ENCODE peak calls at places on chromosomes 5 and 9, in five cellular contexts. One of them, this sample, is unnamed.
A peak's percentile ranks its signal among the peaks of the same experiment; 100 is the strongest.

GRCh38 chr9:136090768-136091581 is 4.1 kb downstream of the NACC2 start:
- DNase-seq in NCI-H460: no peak
- DNase-seq in activated CD8-positive, alpha-beta T cell treated with anti-CD3 and anti-CD28 coated beads, Interleukin-2, amount 10 ng/mL, durations not matched to agents 7 days and 5 days: no peak
- DNase-seq in RPMI8226: peak; percentile 2
- DNase-seq in iris pigment epithelial cell: no peak
- DNase-seq in this sample: no peak

GRCh38 chr9:93677641-93678136 is 101.3 kb downstream of the PHF2 start:
- DNase-seq in NCI-H460: no peak
- DNase-seq in activated CD8-positive, alpha-beta T cell treated with anti-CD3 and anti-CD28 coated beads, Interleukin-2, amount 10 ng/mL, durations not matched to agents 7 days and 5 days: peak; percentile 9
- DNase-seq in RPMI8226: no peak
- DNase-seq in iris pigment epithelial cell: no peak
- DNase-seq in this sample: no peak

GRCh38 chr5:58628626-58629025 is 45.8 kb downstream of the RAB3C start:
- DNase-seq in NCI-H460: no peak
- DNase-seq in activated CD8-positive, alpha-beta T cell treated with anti-CD3 and anti-CD28 coated beads, Interleukin-2, amount 10 ng/mL, durations not matched to agents 7 days and 5 days: no peak
- DNase-seq in RPMI8226: no peak
- DNase-seq in iris pigment epithelial cell: no peak
- DNase-seq in this sample: no peak

GRCh38 chr5:170749911-170750431 is 33.6 kb upstream of the GABRP start:
- DNase-seq in NCI-H460: no peak
- DNase-seq in activated CD8-positive, alpha-beta T cell treated with anti-CD3 and anti-CD28 coated beads, Interleukin-2, amount 10 ng/mL, durations not matched to agents 7 days and 5 days: no peak
- DNase-seq in RPMI8226: no peak
- DNase-seq in iris pigment epithelial cell: no peak
- DNase-seq in this sample: no peak

GRCh38 chr5:172005708-172006377 is 595 bp downstream of the FBXW11 start:
- DNase-seq in NCI-H460: no peak
- DNase-seq in activated CD8-positive, alpha-beta T cell treated with anti-CD3 and anti-CD28 coated beads, Interleukin-2, amount 10 ng/mL, durations not matched to agents 7 days and 5 days: peak; percentile 32
- DNase-seq in RPMI8226: peak; percentile 22
- DNase-seq in iris pigment epithelial cell: no peak
- DNase-seq in this sample: no peak

GRCh38 chr9:116234091-116234490 is 80.5 kb downstream of the PAPPA start:
- DNase-seq in NCI-H460: peak; percentile 95
- DNase-seq in activated CD8-positive, alpha-beta T cell treated with anti-CD3 and anti-CD28 coated beads, Interleukin-2, amount 10 ng/mL, durations not matched to agents 7 days and 5 days: no peak
- DNase-seq in RPMI8226: no peak
- DNase-seq in iris pigment epithelial cell: peak; percentile 93
- DNase-seq in this sample: no peak

GRCh38 chr9:134301387-134302129 is 24.7 kb upstream of the RXRA start:
- DNase-seq in NCI-H460: no peak
- DNase-seq in activated CD8-positive, alpha-beta T cell treated with anti-CD3 and anti-CD28 coated beads, Interleukin-2, amount 10 ng/mL, durations not matched to agents 7 days and 5 days: peak; percentile 80
- DNase-seq in RPMI8226: peak; percentile 60
- DNase-seq in iris pigment epithelial cell: no peak
- DNase-seq in this sample: no peak

GRCh38 chr9:35952526-35953191 is 5.3 kb downstream of the OR2S2 start:
- DNase-seq in NCI-H460: no peak
- DNase-seq in activated CD8-positive, alpha-beta T cell treated with anti-CD3 and anti-CD28 coated beads, Interleukin-2, amount 10 ng/mL, durations not matched to agents 7 days and 5 days: no peak
- DNase-seq in RPMI8226: no peak
- DNase-seq in iris pigment epithelial cell: no peak
- DNase-seq in this sample: no peak

GRCh38 chr9:97786341-97786740 is 66.7 kb upstream of the FOXE1 start:
- DNase-seq in NCI-H460: no peak
- DNase-seq in activated CD8-positive, alpha-beta T cell treated with anti-CD3 and anti-CD28 coated beads, Interleukin-2, amount 10 ng/mL, durations not matched to agents 7 days and 5 days: no peak
- DNase-seq in RPMI8226: no peak
- DNase-seq in iris pigment epithelial cell: peak; percentile 37
- DNase-seq in this sample: no peak

GRCh38 chr9:95266649-95267048 is 50.9 kb downstream of the FANCC start:
- DNase-seq in NCI-H460: no peak
- DNase-seq in activated CD8-positive, alpha-beta T cell treated with anti-CD3 and anti-CD28 coated beads, Interleukin-2, amount 10 ng/mL, durations not matched to agents 7 days and 5 days: no peak
- DNase-seq in RPMI8226: no peak
- DNase-seq in iris pigment epithelial cell: no peak
- DNase-seq in this sample: no peak

GRCh38 chr5:124870070-124870469 is 123.6 kb upstream of the ZNF608 start:
- DNase-seq in NCI-H460: no peak
- DNase-seq in activated CD8-positive, alpha-beta T cell treated with anti-CD3 and anti-CD28 coated beads, Interleukin-2, amount 10 ng/mL, durations not matched to agents 7 days and 5 days: no peak
- DNase-seq in RPMI8226: no peak
- DNase-seq in iris pigment epithelial cell: no peak
- DNase-seq in this sample: no peak

GRCh38 chr5:157855404-157855994 is 3.4 kb downstream of the CLINT1 start:
- DNase-seq in NCI-H460: peak; percentile 62
- DNase-seq in activated CD8-positive, alpha-beta T cell treated with anti-CD3 and anti-CD28 coated beads, Interleukin-2, amount 10 ng/mL, durations not matched to agents 7 days and 5 days: peak; percentile 29
- DNase-seq in RPMI8226: peak; percentile 54
- DNase-seq in iris pigment epithelial cell: peak; percentile 72
- DNase-seq in this sample: peak; percentile 42

GRCh38 chr5:69024241-69024651 is 69.6 kb upstream of the SLC30A5 start:
- DNase-seq in NCI-H460: peak; percentile 30
- DNase-seq in activated CD8-positive, alpha-beta T cell treated with anti-CD3 and anti-CD28 coated beads, Interleukin-2, amount 10 ng/mL, durations not matched to agents 7 days and 5 days: peak; percentile 51
- DNase-seq in RPMI8226: peak; percentile 58
- DNase-seq in iris pigment epithelial cell: peak; percentile 53
- DNase-seq in this sample: no peak

GRCh38 chr9:111178361-111179043 is 140.2 kb upstream of the LPAR1 start:
- DNase-seq in NCI-H460: no peak
- DNase-seq in activated CD8-positive, alpha-beta T cell treated with anti-CD3 and anti-CD28 coated beads, Interleukin-2, amount 10 ng/mL, durations not matched to agents 7 days and 5 days: no peak
- DNase-seq in RPMI8226: no peak
- DNase-seq in iris pigment epithelial cell: peak; percentile 69
- DNase-seq in this sample: no peak

GRCh38 chr9:85610074-85610855 is 131.5 kb downstream of the AGTPBP1 start:
- DNase-seq in NCI-H460: peak; percentile 65
- DNase-seq in activated CD8-positive, alpha-beta T cell treated with anti-CD3 and anti-CD28 coated beads, Interleukin-2, amount 10 ng/mL, durations not matched to agents 7 days and 5 days: peak; percentile 70
- DNase-seq in RPMI8226: peak; percentile 60
- DNase-seq in iris pigment epithelial cell: peak; percentile 76
- DNase-seq in this sample: peak; percentile 38

GRCh38 chr9:69671291-69671903 is 774 bp downstream of the APBA1 start:
- DNase-seq in NCI-H460: no peak
- DNase-seq in activated CD8-positive, alpha-beta T cell treated with anti-CD3 and anti-CD28 coated beads, Interleukin-2, amount 10 ng/mL, durations not matched to agents 7 days and 5 days: no peak
- DNase-seq in RPMI8226: peak; percentile 10
- DNase-seq in iris pigment epithelial cell: no peak
- DNase-seq in this sample: no peak

GRCh38 chr5:174970502-174970901 is 246.1 kb downstream of the MSX2 start:
- DNase-seq in NCI-H460: no peak
- DNase-seq in activated CD8-positive, alpha-beta T cell treated with anti-CD3 and anti-CD28 coated beads, Interleukin-2, amount 10 ng/mL, durations not matched to agents 7 days and 5 days: no peak
- DNase-seq in RPMI8226: no peak
- DNase-seq in iris pigment epithelial cell: no peak
- DNase-seq in this sample: no peak

GRCh38 chr9:112443200-112443599 is 43.4 kb upstream of the KIAA1958 start:
- DNase-seq in NCI-H460: peak; percentile 9
- DNase-seq in activated CD8-positive, alpha-beta T cell treated with anti-CD3 and anti-CD28 coated beads, Interleukin-2, amount 10 ng/mL, durations not matched to agents 7 days and 5 days: peak; percentile 49
- DNase-seq in RPMI8226: peak; percentile 3
- DNase-seq in iris pigment epithelial cell: peak; percentile 28
- DNase-seq in this sample: no peak